ENCODE peak calls at places on chromosomes 11 and 22, in seven cellular contexts. Q is activated CD4-positive, alpha-beta T cell treated with anti-CD3 and anti-CD28 coated beads for 48 hours; V is colonic mucosa; Y is fibroblast of mammary gland; N is lower leg skin; U is GM03348; J is dorsolateral prefrontal cortex. L is an unnamed sample.

GRCh38 chr22:27512283-27512761 is 289.2 kb downstream of the MN1 start:
- DNase-seq in Q (no peak), V (peak; percentile 39), Y (peak; percentile 94), N (peak; percentile 65), U (peak; percentile 95), J (no peak), L (no peak)

GRCh38 chr11:43489869-43490465 is 131.2 kb downstream of the TTC17 start:
- DNase-seq in Q (no peak), V (no peak), Y (peak; percentile 12), N (no peak), U (no peak), J (no peak), L (no peak)

GRCh38 chr22:20957118-20957690 is 9.9 kb upstream of the AIFM3 start:
- DNase-seq in Q (no peak), V (no peak), Y (no peak), N (no peak), U (peak; percentile 62), J (no peak), L (no peak)

GRCh38 chr11:65625628-65626342 is 10.2 kb downstream of the PCNX3 start:
- DNase-seq in Q (peak; percentile 58), V (peak; percentile 66), Y (peak; percentile 41), N (no peak), U (peak; percentile 59), J (peak; percentile 73), L (no peak)

GRCh38 chr11:64559351-64560138 is 31.5 kb upstream of the SLC22A12 start:
- DNase-seq in Q (no peak), V (no peak), Y (no peak), N (no peak), U (no peak), J (no peak), L (no peak)

GRCh38 chr11:77200351-77200750 is 72.3 kb downstream of the MYO7A start:
- DNase-seq in Q (no peak), V (no peak), Y (no peak), N (no peak), U (no peak), J (no peak), L (no peak)

GRCh38 chr11:13647391-13647790 is 21.1 kb upstream of the FAR1 start:
- DNase-seq in Q (no peak), V (no peak), Y (no peak), N (no peak), U (no peak), J (no peak), L (no peak)

GRCh38 chr11:104772806-104773241 is 125.4 kb downstream of the CASP12 start:
- DNase-seq in Q (no peak), V (no peak), Y (peak; percentile 96), N (peak; percentile 43), U (peak; percentile 69), J (no peak), L (no peak)

GRCh38 chr11:8720868-8721739 is 38.5 kb downstream of the RPL27A start:
- DNase-seq in Q (no peak), V (peak; percentile 82), Y (no peak), N (peak; percentile 39), U (no peak), J (no peak), L (no peak)

GRCh38 chr11:72319261-72319660 is 75.3 kb upstream of the PHOX2A start:
- DNase-seq in Q (no peak), V (no peak), Y (no peak), N (no peak), U (no peak), J (no peak), L (no peak)

GRCh38 chr11:102157219-102157618 is 47.0 kb downstream of the YAP1 start:
- DNase-seq in Q (no peak), V (peak; percentile 78), Y (peak; percentile 84), N (peak; percentile 69), U (peak; percentile 17), J (no peak), L (no peak)

GRCh38 chr11:11972148-11972547 is 36.3 kb downstream of the DKK3 start:
- DNase-seq in Q (no peak), V (no peak), Y (no peak), N (no peak), U (no peak), J (no peak), L (no peak)

GRCh38 chr11:108672113-108672512 is 7.2 kb downstream of the DDX10 start:
- DNase-seq in Q (no peak), V (no peak), Y (peak; percentile 49), N (no peak), U (peak; percentile 37), J (no peak), L (no peak)

GRCh38 chr11:46504817-46505613 is 88.8 kb downstream of the AMBRA1 start:
- DNase-seq in Q (no peak), V (no peak), Y (peak; percentile 37), N (no peak), U (no peak), J (no peak), L (no peak)

GRCh38 chr11:87173185-87174039 is 135.7 kb downstream of the TMEM135 start:
- DNase-seq in Q (no peak), V (no peak), Y (peak; percentile 63), N (no peak), U (peak; percentile 40), J (no peak), L (no peak)

GRCh38 chr11:115848614-115849013 is 344.4 kb upstream of the CADM1 start:
- DNase-seq in Q (no peak), V (no peak), Y (no peak), N (no peak), U (no peak), J (no peak), L (no peak)

GRCh38 chr11:43933608-43934358 is 8.7 kb upstream of the C11orf96 start:
- DNase-seq in Q (no peak), V (no peak), Y (peak; percentile 76), N (no peak), U (peak; percentile 66), J (no peak), L (no peak)

GRCh38 chr22:38837414-38837813 is 6.4 kb downstream of the NPTXR start:
- DNase-seq in Q (no peak), V (no peak), Y (no peak), N (no peak), U (no peak), J (no peak), L (no peak)

GRCh38 chr11:7575841-7576451 is 62.1 kb downstream of the PPFIBP2 start:
- DNase-seq in Q (peak; percentile 40), V (peak; percentile 83), Y (no peak), N (no peak), U (peak; percentile 58), J (no peak), L (no peak)

GRCh38 chr11:69380921-69381581 is 87.1 kb downstream of the MYEOV start:
- DNase-seq in Q (no peak), V (no peak), Y (no peak), N (no peak), U (no peak), J (no peak), L (no peak)

GRCh38 chr22:24954114-24954463 is 1.6 kb downstream of the KIAA1671 start:
- DNase-seq in Q (no peak), V (no peak), Y (no peak), N (no peak), U (no peak), J (no peak), L (no peak)

GRCh38 chr11:8709002-8709672 is 26.5 kb downstream of the RPL27A start:
- DNase-seq in Q (no peak), V (peak; percentile 61), Y (peak; percentile 90), N (peak; percentile 74), U (peak; percentile 86), J (no peak), L (no peak)

GRCh38 chr11:125701858-125702621 is 21.4 kb upstream of the ACRV1 start:
- DNase-seq in Q (no peak), V (no peak), Y (no peak), N (no peak), U (no peak), J (no peak), L (no peak)

GRCh38 chr11:101030015-101030414 is 99.6 kb downstream of the PGR start:
- DNase-seq in Q (no peak), V (no peak), Y (no peak), N (no peak), U (no peak), J (no peak), L (no peak)

GRCh38 chr11:115421338-115422012 is 82.7 kb downstream of the CADM1 start:
- DNase-seq in Q (no peak), V (no peak), Y (no peak), N (no peak), U (no peak), J (no peak), L (no peak)

GRCh38 chr11:66957971-66958231 is 282 bp downstream of the PC start:
- DNase-seq in Q (no peak), V (no peak), Y (no peak), N (no peak), U (peak; percentile 80), J (no peak), L (no peak)

GRCh38 chr22:26431151-26431995 is 2.3 kb downstream of the ASPHD2 start:
- DNase-seq in Q (no peak), V (no peak), Y (peak; percentile 7), N (no peak), U (no peak), J (no peak), L (no peak)

GRCh38 chr11:2902784-2903671 is 17.5 kb upstream of the CDKN1C start:
- DNase-seq in Q (no peak), V (peak; percentile 77), Y (no peak), N (no peak), U (no peak), J (no peak), L (no peak)

GRCh38 chr22:40050258-40050657 is 55.5 kb downstream of the FAM83F start:
- DNase-seq in Q (no peak), V (no peak), Y (no peak), N (no peak), U (no peak), J (no peak), L (no peak)

GRCh38 chr11:64148917-64149617 is 16.8 kb downstream of the MACROD1 start:
- DNase-seq in Q (no peak), V (no peak), Y (no peak), N (no peak), U (no peak), J (no peak), L (no peak)

GRCh38 chr11:16780146-16780545 is 41.7 kb downstream of the C11orf58 start:
- DNase-seq in Q (no peak), V (no peak), Y (no peak), N (no peak), U (no peak), J (no peak), L (no peak)

GRCh38 chr11:2787816-2788750 is 88.3 kb upstream of the KCNQ1OT1 start:
- DNase-seq in Q (no peak), V (peak; percentile 18), Y (no peak), N (no peak), U (no peak), J (peak; percentile 19), L (no peak)

GRCh38 chr11:35549787-35550186 is 24.4 kb upstream of the PAMR1 start:
- DNase-seq in Q (no peak), V (no peak), Y (peak; percentile 97), N (no peak), U (peak; percentile 79), J (no peak), L (no peak)